ENCODE peak calls at places on chromosomes 5 and 9, in eight cellular contexts. C is type B pancreatic cell, M is mesothelial cell of epicardium, S is HCT116, D is GM20000, X is mucosa of descending colon, J is BJ, O is retinal pigment epithelial cell. B is an unnamed sample.

GRCh38 chr9:121154782-121155181 is 46.9 kb downstream of the RAB14 start:
- DNase-seq in X (no peak), C (no peak), D (no peak), S (peak), M (no peak), O (no peak), J (no peak), B (no peak)

GRCh38 chr5:141172381-141173204 is at the start of gene PCDHB7:
- DNase-seq in M (no peak), C (no peak), J (no peak), X (no peak), D (no peak), S (peak), O (no peak), B (no peak)

GRCh38 chr9:6938447-6938846 is 180.7 kb downstream of the KDM4C start:
- DNase-seq in J (peak), D (no peak), X (no peak), O (peak), C (no peak), S (no peak), M (no peak), B (peak)

GRCh38 chr5:55160493-55161209 is 680 bp downstream of the GPX8 start:
- DNase-seq in O (peak), D (no peak), M (peak), J (peak), S (peak), X (no peak), C (no peak), B (peak)

GRCh38 chr9:656918-657583 is 184.4 kb upstream of the DMRT1 start:
- DNase-seq in X (no peak), D (no peak), O (no peak), S (no peak), C (no peak), J (no peak), M (no peak), B (no peak)

GRCh38 chr5:41722359-41722950 is 147.8 kb downstream of the OXCT1 start:
- DNase-seq in O (no peak), J (no peak), S (no peak), X (no peak), D (no peak), M (no peak), C (no peak), B (no peak)

GRCh38 chr5:154850255-154851062 is at the start of gene FAXDC2:
- DNase-seq in D (peak), C (peak), O (peak), M (peak), S (no peak), J (peak), X (no peak), B (no peak)

GRCh38 chr9:123387686-123388085 is 31.7 kb downstream of the CRB2 start:
- DNase-seq in C (no peak), X (no peak), D (no peak), J (no peak), O (no peak), M (no peak), S (no peak), B (no peak)

GRCh38 chr5:98631311-98632054 is 142.0 kb upstream of the RGMB start:
- DNase-seq in C (no peak), M (no peak), J (peak), O (peak), X (no peak), S (no peak), D (no peak), B (no peak)

GRCh38 chr5:34586117-34586885 is 69.8 kb upstream of the RAI14 start:
- DNase-seq in M (no peak), O (no peak), D (no peak), J (no peak), C (no peak), S (no peak), X (no peak), B (peak)

GRCh38 chr5:45454114-45454513 is 242.1 kb downstream of the HCN1 start:
- DNase-seq in D (peak), O (peak), C (no peak), J (no peak), M (no peak), S (peak), X (no peak), B (peak)

GRCh38 chr9:77374266-77374665 is 196.9 kb downstream of the VPS13A start:
- DNase-seq in X (no peak), J (no peak), S (no peak), D (no peak), M (no peak), O (no peak), C (no peak), B (no peak)

GRCh38 chr5:173463207-173463606 is 135.0 kb upstream of the STC2 start:
- DNase-seq in J (no peak), S (no peak), D (no peak), X (no peak), M (no peak), C (no peak), O (no peak), B (no peak)

GRCh38 chr9:122216798-122217418 is 11.8 kb downstream of the LHX6 start:
- DNase-seq in X (no peak), M (no peak), O (no peak), S (no peak), D (no peak), C (no peak), J (no peak), B (no peak)

GRCh38 chr5:75239681-75240080 is 3.0 kb upstream of the ANKRD31 start:
- DNase-seq in O (no peak), D (no peak), C (no peak), X (no peak), J (no peak), S (peak), M (no peak), B (peak)

GRCh38 chr9:107992269-107992668 is 502.7 kb upstream of the KLF4 start:
- DNase-seq in D (no peak), M (no peak), J (no peak), X (no peak), O (no peak), S (no peak), C (no peak), B (no peak)

GRCh38 chr9:121249563-121249962 is 18.4 kb upstream of the GSN start:
- DNase-seq in S (no peak), M (no peak), C (no peak), X (no peak), D (no peak), J (no peak), O (no peak), B (no peak)

GRCh38 chr9:16824545-16825041 is 45.9 kb downstream of the BNC2 start:
- DNase-seq in S (no peak), X (no peak), M (no peak), J (no peak), C (no peak), D (no peak), O (no peak), B (no peak)

GRCh38 chr9:134130503-134131375 is 5.1 kb upstream of the WDR5 start:
- DNase-seq in J (no peak), D (no peak), X (peak), M (peak), C (no peak), S (no peak), O (peak), B (no peak)

DNA sequence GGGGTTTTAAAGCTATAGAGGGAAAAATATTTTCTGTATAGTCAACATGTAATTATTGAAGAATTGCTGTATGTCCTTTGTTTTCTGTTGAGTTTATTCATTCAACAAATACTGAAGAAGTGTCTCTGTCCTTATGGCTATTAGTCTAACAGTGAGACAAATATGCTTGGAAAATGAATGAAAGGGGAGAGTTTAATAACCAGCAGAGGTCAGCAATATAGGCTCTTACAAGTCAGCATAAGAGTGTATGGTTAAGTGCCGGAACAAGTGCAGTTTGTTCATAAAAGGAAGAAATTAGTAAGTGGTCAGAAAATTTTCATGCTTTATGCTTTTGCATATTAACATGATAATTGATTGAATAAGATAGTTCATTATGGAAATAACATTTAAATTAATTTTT is 3.6 kb downstream of the SCAMP1 start:
- DNase-seq in S (no peak), M (no peak), C (no peak), O (no peak), J (no peak), D (no peak), X (no peak), B (no peak)
- TF ChIP-seq CTCF in S (no peak), M (no peak), C (no peak), O (no peak), J (no peak), D (no peak), X (no peak), B (no peak)

GRCh38 chr5:61468483-61468865 is 136.4 kb downstream of the ZSWIM6 start:
- DNase-seq in X (no peak), D (no peak), C (no peak), S (peak), O (no peak), J (no peak), M (no peak), B (no peak)
- TF ChIP-seq CTCF in X (no peak), D (no peak), C (peak), S (no peak), O (peak), J (peak), M (no peak), B (peak)

GRCh38 chr9:98117984-98118639 is 910 bp downstream of the TRIM14 start:
- DNase-seq in C (no peak), M (no peak), O (no peak), X (peak), J (no peak), D (peak), S (peak), B (no peak)

GRCh38 chr9:98120476-98120875 is 1.5 kb upstream of the TRIM14 start:
- DNase-seq in X (no peak), J (no peak), S (no peak), M (no peak), O (no peak), C (no peak), D (no peak), B (no peak)

GRCh38 chr9:98124637-98125426 is 5.8 kb upstream of the TRIM14 start:
- DNase-seq in O (no peak), D (no peak), S (no peak), C (no peak), J (no peak), X (no peak), M (no peak), B (no peak)

GRCh38 chr9:98121096-98121495 is 2.1 kb upstream of the TRIM14 start:
- DNase-seq in J (no peak), C (no peak), D (no peak), S (no peak), M (no peak), X (no peak), O (no peak), B (peak)

DNA sequence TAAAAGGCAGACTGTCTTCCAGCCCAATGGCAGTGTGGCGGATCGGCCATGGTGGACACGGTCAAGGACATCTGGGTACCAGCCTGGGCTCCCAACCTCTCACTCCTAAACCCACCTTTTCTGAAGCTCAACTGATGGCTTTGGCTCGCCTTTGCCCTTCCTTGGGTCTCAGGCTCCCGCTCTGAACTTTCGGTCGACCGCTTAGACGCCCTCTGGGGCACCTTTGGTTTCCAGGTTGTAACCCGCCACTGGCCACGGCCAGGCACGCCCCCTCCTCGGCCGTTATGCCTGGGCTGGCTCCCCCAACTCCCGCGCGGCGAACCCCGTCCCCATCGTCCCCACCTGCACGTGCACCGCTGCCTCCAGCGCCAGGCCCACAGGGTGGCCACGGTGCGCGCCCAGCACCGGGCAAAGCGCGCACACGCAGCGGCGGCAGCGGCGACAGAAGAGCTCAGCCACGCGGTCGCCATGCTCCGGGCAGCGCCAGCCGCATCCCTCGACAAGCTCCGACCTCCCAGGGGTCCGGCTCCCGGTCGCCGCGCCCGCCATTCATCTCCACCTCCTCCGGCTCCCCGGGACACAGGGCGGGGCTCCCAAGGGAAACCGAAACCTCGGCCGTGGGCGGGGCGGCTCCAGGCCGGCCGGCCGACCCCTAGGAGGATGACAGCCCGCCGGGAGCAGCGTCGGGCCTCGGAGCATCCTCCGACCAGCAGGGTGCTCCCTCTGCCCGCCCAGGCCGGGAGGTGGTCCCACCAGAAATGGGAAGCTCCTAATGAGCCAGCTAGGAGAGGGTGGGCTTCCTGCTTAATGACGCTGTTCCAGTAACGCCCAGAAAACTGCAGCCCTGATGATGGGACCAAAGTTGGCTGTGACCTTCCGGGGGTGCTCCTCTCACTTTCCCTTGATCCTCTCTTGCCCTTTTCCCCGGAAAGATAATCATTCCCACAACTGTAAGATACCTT is at the start of gene TRIM14:
- DNase-seq in S (peak), M (peak), X (peak), J (no peak), O (no peak), D (peak), C (no peak), B (no peak)
- TF ChIP-seq CTCF in S (no peak), M (no peak), X (no peak), J (peak), O (no peak), D (peak), C (no peak), B (no peak)

GRCh38 chr5:129113867-129114266 is 19.3 kb downstream of the ISOC1 start:
- DNase-seq in O (no peak), X (no peak), S (no peak), C (no peak), D (no peak), M (no peak), J (no peak), B (no peak)
- TF ChIP-seq CTCF in O (peak), X (no peak), S (peak), C (peak), D (no peak), M (peak), J (no peak), B (no peak)

GRCh38 chr5:1946776-1947175 is 64.1 kb upstream of the IRX4 start:
- DNase-seq in X (no peak), O (no peak), S (no peak), J (no peak), C (no peak), M (no peak), D (no peak), B (no peak)
- TF ChIP-seq CTCF in X (no peak), O (no peak), S (no peak), J (no peak), C (no peak), M (no peak), D (no peak), B (no peak)

DNA sequence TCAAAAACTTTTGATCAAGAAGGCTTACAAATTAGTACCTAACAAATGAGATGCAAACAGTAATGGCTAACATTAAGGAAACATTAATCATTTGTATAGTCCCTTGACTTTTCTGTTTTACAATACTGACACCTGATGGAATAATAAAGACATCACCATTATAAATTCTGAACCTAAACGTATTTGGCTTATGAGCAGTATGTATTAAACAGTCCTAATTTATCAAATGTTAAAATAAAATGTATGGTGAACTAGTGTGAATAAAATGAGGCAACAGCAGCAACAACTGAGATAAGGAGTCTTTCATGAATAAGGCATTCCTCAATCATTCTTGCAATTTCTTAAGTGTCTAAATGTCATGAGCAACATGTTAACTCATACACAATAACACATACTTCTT is 6.0 kb downstream of the PUM3 start:
- DNase-seq in X (no peak), S (no peak), J (no peak), C (no peak), D (no peak), M (no peak), O (no peak), B (no peak)
- TF ChIP-seq CTCF in X (no peak), S (peak), J (no peak), C (peak), D (no peak), M (no peak), O (peak), B (no peak)

B was measured in epithelial cell of proximal tubule.